ENCODE peak calls at places on chromosomes 4 and X, in nine cellular contexts. One of them, this sample, is unnamed.

GRCh38 chr4:123043013-123043412 is 120.6 kb upstream of the NUDT6 start:
- DNase-seq in endodermal cell: no peak
- DNase-seq in CD4-positive, alpha-beta memory T cell: no peak
- DNase-seq in EH: no peak
- DNase-seq in activated T-cell treated with anti-CD3 and anti-CD28 coated beads for 1 hour: no peak
- DNase-seq in CD8-positive, alpha-beta T cell: no peak
- DNase-seq in skeletal muscle cell: no peak
- DNase-seq in HEK293T: no peak
- DNase-seq in midbrain: no peak
- DNase-seq in this sample: no peak

GRCh38 chr4:186144180-186144579 is 39.7 kb downstream of the FAM149A start:
- DNase-seq in skeletal muscle cell: no peak
- DNase-seq in HEK293T: peak
- DNase-seq in EH: peak
- DNase-seq in endodermal cell: no peak
- DNase-seq in activated T-cell treated with anti-CD3 and anti-CD28 coated beads for 1 hour: no peak
- DNase-seq in midbrain: no peak
- DNase-seq in CD8-positive, alpha-beta T cell: no peak
- DNase-seq in CD4-positive, alpha-beta memory T cell: no peak
- DNase-seq in this sample: peak

GRCh38 chrX:96551320-96551872 is 133.2 kb upstream of the DIAPH2 start:
- DNase-seq in HEK293T: no peak
- DNase-seq in CD8-positive, alpha-beta T cell: no peak
- DNase-seq in endodermal cell: no peak
- DNase-seq in skeletal muscle cell: no peak
- DNase-seq in activated T-cell treated with anti-CD3 and anti-CD28 coated beads for 1 hour: no peak
- DNase-seq in CD4-positive, alpha-beta memory T cell: no peak
- DNase-seq in EH: no peak
- DNase-seq in midbrain: no peak
- DNase-seq in this sample: no peak

GRCh38 chr4:104490096-104490769 is 4.5 kb downstream of the CXXC4 start:
- DNase-seq in activated T-cell treated with anti-CD3 and anti-CD28 coated beads for 1 hour: no peak
- DNase-seq in EH: no peak
- DNase-seq in skeletal muscle cell: no peak
- DNase-seq in CD8-positive, alpha-beta T cell: no peak
- DNase-seq in midbrain: peak
- DNase-seq in CD4-positive, alpha-beta memory T cell: no peak
- DNase-seq in HEK293T: no peak
- DNase-seq in endodermal cell: peak
- DNase-seq in this sample: peak

GRCh38 chr4:76434901-76435688 is at the start of gene SHROOM3:
- DNase-seq in endodermal cell: peak
- DNase-seq in HEK293T: no peak
- DNase-seq in skeletal muscle cell: no peak
- DNase-seq in CD4-positive, alpha-beta memory T cell: no peak
- DNase-seq in activated T-cell treated with anti-CD3 and anti-CD28 coated beads for 1 hour: no peak
- DNase-seq in midbrain: no peak
- DNase-seq in CD8-positive, alpha-beta T cell: no peak
- DNase-seq in EH: peak
- DNase-seq in this sample: no peak

GRCh38 chrX:153765138-153766079 is 1.4 kb downstream of the PLXNB3 start:
- DNase-seq in activated T-cell treated with anti-CD3 and anti-CD28 coated beads for 1 hour: no peak
- DNase-seq in endodermal cell: peak
- DNase-seq in midbrain: peak
- DNase-seq in skeletal muscle cell: no peak
- DNase-seq in CD8-positive, alpha-beta T cell: peak
- DNase-seq in EH: peak
- DNase-seq in HEK293T: no peak
- DNase-seq in CD4-positive, alpha-beta memory T cell: no peak
- DNase-seq in this sample: no peak

GRCh38 chr4:1299301-1299860 is 9.7 kb downstream of the MAEA start:
- DNase-seq in EH: no peak
- DNase-seq in endodermal cell: no peak
- DNase-seq in CD8-positive, alpha-beta T cell: no peak
- DNase-seq in HEK293T: no peak
- DNase-seq in midbrain: no peak
- DNase-seq in CD4-positive, alpha-beta memory T cell: no peak
- DNase-seq in activated T-cell treated with anti-CD3 and anti-CD28 coated beads for 1 hour: no peak
- DNase-seq in skeletal muscle cell: no peak
- DNase-seq in this sample: no peak

GRCh38 chr4:5142726-5143125 is 91.4 kb downstream of the STK32B start:
- DNase-seq in midbrain: peak
- DNase-seq in skeletal muscle cell: no peak
- DNase-seq in CD4-positive, alpha-beta memory T cell: no peak
- DNase-seq in CD8-positive, alpha-beta T cell: no peak
- DNase-seq in endodermal cell: peak
- DNase-seq in activated T-cell treated with anti-CD3 and anti-CD28 coated beads for 1 hour: no peak
- DNase-seq in EH: peak
- DNase-seq in HEK293T: no peak
- DNase-seq in this sample: no peak

GRCh38 chrX:23292979-23293651 is 41.5 kb upstream of the PTCHD1 start:
- DNase-seq in skeletal muscle cell: peak
- DNase-seq in midbrain: no peak
- DNase-seq in activated T-cell treated with anti-CD3 and anti-CD28 coated beads for 1 hour: no peak
- DNase-seq in EH: no peak
- DNase-seq in HEK293T: no peak
- DNase-seq in CD8-positive, alpha-beta T cell: no peak
- DNase-seq in CD4-positive, alpha-beta memory T cell: no peak
- DNase-seq in endodermal cell: no peak
- DNase-seq in this sample: no peak

GRCh38 chrX:153924149-153924861 is 1.8 kb downstream of the ARHGAP4 start:
- DNase-seq in CD8-positive, alpha-beta T cell: peak
- DNase-seq in midbrain: peak
- DNase-seq in HEK293T: peak
- DNase-seq in skeletal muscle cell: no peak
- DNase-seq in CD4-positive, alpha-beta memory T cell: peak
- DNase-seq in activated T-cell treated with anti-CD3 and anti-CD28 coated beads for 1 hour: no peak
- DNase-seq in EH: peak
- DNase-seq in endodermal cell: no peak
- DNase-seq in this sample: peak

GRCh38 chr4:73507541-73507940 is 26.0 kb downstream of the AFM start:
- DNase-seq in endodermal cell: no peak
- DNase-seq in CD4-positive, alpha-beta memory T cell: no peak
- DNase-seq in CD8-positive, alpha-beta T cell: no peak
- DNase-seq in activated T-cell treated with anti-CD3 and anti-CD28 coated beads for 1 hour: no peak
- DNase-seq in HEK293T: no peak
- DNase-seq in skeletal muscle cell: no peak
- DNase-seq in EH: no peak
- DNase-seq in midbrain: no peak
- DNase-seq in this sample: no peak

GRCh38 chrX:153669174-153669890 is 4.3 kb downstream of the PNCK start:
- DNase-seq in HEK293T: peak
- DNase-seq in activated T-cell treated with anti-CD3 and anti-CD28 coated beads for 1 hour: peak
- DNase-seq in endodermal cell: peak
- DNase-seq in CD8-positive, alpha-beta T cell: peak
- DNase-seq in EH: peak
- DNase-seq in CD4-positive, alpha-beta memory T cell: peak
- DNase-seq in skeletal muscle cell: no peak
- DNase-seq in midbrain: no peak
- DNase-seq in this sample: no peak

GRCh38 chr4:128068927-128069326 is 7.8 kb downstream of the LARP1B start:
- DNase-seq in EH: peak
- DNase-seq in skeletal muscle cell: no peak
- DNase-seq in activated T-cell treated with anti-CD3 and anti-CD28 coated beads for 1 hour: no peak
- DNase-seq in HEK293T: peak
- DNase-seq in endodermal cell: peak
- DNase-seq in CD4-positive, alpha-beta memory T cell: no peak
- DNase-seq in midbrain: no peak
- DNase-seq in CD8-positive, alpha-beta T cell: no peak
- DNase-seq in this sample: no peak

GRCh38 chr4:137359691-137360315 is 172.5 kb downstream of the PCDH18 start:
- DNase-seq in skeletal muscle cell: no peak
- DNase-seq in CD8-positive, alpha-beta T cell: no peak
- DNase-seq in CD4-positive, alpha-beta memory T cell: no peak
- DNase-seq in endodermal cell: no peak
- DNase-seq in activated T-cell treated with anti-CD3 and anti-CD28 coated beads for 1 hour: no peak
- DNase-seq in midbrain: no peak
- DNase-seq in EH: peak
- DNase-seq in HEK293T: no peak
- DNase-seq in this sample: no peak

GRCh38 chr4:77310931-77311330 is 153.9 kb downstream of the CCNG2 start:
- DNase-seq in CD4-positive, alpha-beta memory T cell: no peak
- DNase-seq in endodermal cell: no peak
- DNase-seq in HEK293T: no peak
- DNase-seq in CD8-positive, alpha-beta T cell: no peak
- DNase-seq in EH: peak
- DNase-seq in activated T-cell treated with anti-CD3 and anti-CD28 coated beads for 1 hour: no peak
- DNase-seq in midbrain: no peak
- DNase-seq in skeletal muscle cell: no peak
- DNase-seq in this sample: no peak

GRCh38 chrX:72351606-72352338 is 46.1 kb upstream of the CITED1 start:
- DNase-seq in EH: peak
- DNase-seq in endodermal cell: no peak
- DNase-seq in CD8-positive, alpha-beta T cell: no peak
- DNase-seq in midbrain: no peak
- DNase-seq in skeletal muscle cell: no peak
- DNase-seq in HEK293T: no peak
- DNase-seq in activated T-cell treated with anti-CD3 and anti-CD28 coated beads for 1 hour: no peak
- DNase-seq in CD4-positive, alpha-beta memory T cell: no peak
- DNase-seq in this sample: no peak

GRCh38 chrX:41887691-41888090 is 35.7 kb downstream of the CASK start:
- DNase-seq in HEK293T: no peak
- DNase-seq in CD4-positive, alpha-beta memory T cell: no peak
- DNase-seq in midbrain: no peak
- DNase-seq in CD8-positive, alpha-beta T cell: no peak
- DNase-seq in endodermal cell: no peak
- DNase-seq in activated T-cell treated with anti-CD3 and anti-CD28 coated beads for 1 hour: no peak
- DNase-seq in EH: no peak
- DNase-seq in skeletal muscle cell: no peak
- DNase-seq in this sample: no peak

GRCh38 chrX:131703646-131704045 is 159.8 kb downstream of the OR13H1 start:
- DNase-seq in HEK293T: peak
- DNase-seq in endodermal cell: no peak
- DNase-seq in activated T-cell treated with anti-CD3 and anti-CD28 coated beads for 1 hour: no peak
- DNase-seq in CD8-positive, alpha-beta T cell: no peak
- DNase-seq in CD4-positive, alpha-beta memory T cell: no peak
- DNase-seq in skeletal muscle cell: no peak
- DNase-seq in EH: no peak
- DNase-seq in midbrain: no peak
- DNase-seq in this sample: no peak

GRCh38 chr4:174554329-174554728 is 32.0 kb upstream of the HPGD start:
- DNase-seq in HEK293T: no peak
- DNase-seq in CD8-positive, alpha-beta T cell: no peak
- DNase-seq in CD4-positive, alpha-beta memory T cell: no peak
- DNase-seq in skeletal muscle cell: no peak
- DNase-seq in activated T-cell treated with anti-CD3 and anti-CD28 coated beads for 1 hour: no peak
- DNase-seq in EH: no peak
- DNase-seq in midbrain: no peak
- DNase-seq in endodermal cell: no peak
- DNase-seq in this sample: no peak

GRCh38 chrX:46311581-46312120 is 233.6 kb downstream of the ZNF674 start:
- DNase-seq in skeletal muscle cell: no peak
- DNase-seq in HEK293T: no peak
- DNase-seq in activated T-cell treated with anti-CD3 and anti-CD28 coated beads for 1 hour: no peak
- DNase-seq in midbrain: no peak
- DNase-seq in EH: peak
- DNase-seq in CD4-positive, alpha-beta memory T cell: no peak
- DNase-seq in endodermal cell: no peak
- DNase-seq in CD8-positive, alpha-beta T cell: no peak
- DNase-seq in this sample: no peak

GRCh38 chr4:39565925-39566630 is 38.8 kb upstream of the UGDH start:
- DNase-seq in skeletal muscle cell: peak
- DNase-seq in endodermal cell: no peak
- DNase-seq in EH: peak
- DNase-seq in CD4-positive, alpha-beta memory T cell: no peak
- DNase-seq in activated T-cell treated with anti-CD3 and anti-CD28 coated beads for 1 hour: no peak
- DNase-seq in CD8-positive, alpha-beta T cell: no peak
- DNase-seq in midbrain: no peak
- DNase-seq in HEK293T: no peak
- DNase-seq in this sample: no peak

GRCh38 chr4:54929459-54929858 is 195.9 kb downstream of the KDR start:
- DNase-seq in CD4-positive, alpha-beta memory T cell: no peak
- DNase-seq in activated T-cell treated with anti-CD3 and anti-CD28 coated beads for 1 hour: no peak
- DNase-seq in HEK293T: no peak
- DNase-seq in skeletal muscle cell: no peak
- DNase-seq in EH: no peak
- DNase-seq in CD8-positive, alpha-beta T cell: no peak
- DNase-seq in midbrain: no peak
- DNase-seq in endodermal cell: no peak
- DNase-seq in this sample: no peak

GRCh38 chr4:43391084-43391483 is 498.6 kb downstream of the GRXCR1 start:
- DNase-seq in activated T-cell treated with anti-CD3 and anti-CD28 coated beads for 1 hour: no peak
- DNase-seq in EH: no peak
- DNase-seq in CD8-positive, alpha-beta T cell: no peak
- DNase-seq in endodermal cell: no peak
- DNase-seq in skeletal muscle cell: no peak
- DNase-seq in HEK293T: no peak
- DNase-seq in midbrain: no peak
- DNase-seq in CD4-positive, alpha-beta memory T cell: no peak
- DNase-seq in this sample: no peak

GRCh38 chrX:23811135-23811781 is 28.3 kb downstream of the SAT1 start:
- DNase-seq in EH: no peak
- DNase-seq in endodermal cell: no peak
- DNase-seq in midbrain: peak
- DNase-seq in CD4-positive, alpha-beta memory T cell: no peak
- DNase-seq in HEK293T: no peak
- DNase-seq in skeletal muscle cell: no peak
- DNase-seq in CD8-positive, alpha-beta T cell: no peak
- DNase-seq in activated T-cell treated with anti-CD3 and anti-CD28 coated beads for 1 hour: no peak
- DNase-seq in this sample: no peak

GRCh38 chrX:113157496-113157895 is 316.9 kb upstream of the AMOT start:
- DNase-seq in CD4-positive, alpha-beta memory T cell: no peak
- DNase-seq in skeletal muscle cell: no peak
- DNase-seq in endodermal cell: peak
- DNase-seq in EH: no peak
- DNase-seq in midbrain: no peak
- DNase-seq in CD8-positive, alpha-beta T cell: no peak
- DNase-seq in activated T-cell treated with anti-CD3 and anti-CD28 coated beads for 1 hour: no peak
- DNase-seq in HEK293T: peak
- DNase-seq in this sample: no peak

GRCh38 chr4:108322497-108322896 is 153.8 kb upstream of the LEF1 start:
- DNase-seq in skeletal muscle cell: no peak
- DNase-seq in activated T-cell treated with anti-CD3 and anti-CD28 coated beads for 1 hour: no peak
- DNase-seq in HEK293T: no peak
- DNase-seq in CD4-positive, alpha-beta memory T cell: no peak
- DNase-seq in midbrain: no peak
- DNase-seq in EH: no peak
- DNase-seq in CD8-positive, alpha-beta T cell: no peak
- DNase-seq in endodermal cell: no peak
- DNase-seq in this sample: no peak

GRCh38 chr4:73189274-73189810 is 69.3 kb downstream of the ANKRD17 start:
- DNase-seq in CD4-positive, alpha-beta memory T cell: no peak
- DNase-seq in CD8-positive, alpha-beta T cell: no peak
- DNase-seq in HEK293T: no peak
- DNase-seq in skeletal muscle cell: no peak
- DNase-seq in endodermal cell: no peak
- DNase-seq in activated T-cell treated with anti-CD3 and anti-CD28 coated beads for 1 hour: no peak
- DNase-seq in EH: no peak
- DNase-seq in midbrain: no peak
- DNase-seq in this sample: no peak

GRCh38 chr4:78552398-78553396 is 1.1 kb downstream of the ANXA3 start:
- DNase-seq in CD4-positive, alpha-beta memory T cell: no peak
- DNase-seq in midbrain: no peak
- DNase-seq in skeletal muscle cell: no peak
- DNase-seq in EH: no peak
- DNase-seq in activated T-cell treated with anti-CD3 and anti-CD28 coated beads for 1 hour: no peak
- DNase-seq in CD8-positive, alpha-beta T cell: no peak
- DNase-seq in HEK293T: peak
- DNase-seq in endodermal cell: peak
- DNase-seq in this sample: no peak

GRCh38 chr4:115054836-115055235 is 58.6 kb downstream of the NDST4 start:
- DNase-seq in midbrain: no peak
- DNase-seq in activated T-cell treated with anti-CD3 and anti-CD28 coated beads for 1 hour: no peak
- DNase-seq in EH: no peak
- DNase-seq in CD8-positive, alpha-beta T cell: no peak
- DNase-seq in CD4-positive, alpha-beta memory T cell: no peak
- DNase-seq in endodermal cell: no peak
- DNase-seq in HEK293T: no peak
- DNase-seq in skeletal muscle cell: no peak
- DNase-seq in this sample: no peak

GRCh38 chrX:103488332-103488731 is 31.0 kb downstream of the RAB40A start:
- DNase-seq in endodermal cell: no peak
- DNase-seq in activated T-cell treated with anti-CD3 and anti-CD28 coated beads for 1 hour: no peak
- DNase-seq in HEK293T: peak
- DNase-seq in skeletal muscle cell: no peak
- DNase-seq in EH: peak
- DNase-seq in CD4-positive, alpha-beta memory T cell: no peak
- DNase-seq in CD8-positive, alpha-beta T cell: no peak
- DNase-seq in midbrain: no peak
- DNase-seq in this sample: peak

GRCh38 chr4:36493240-36493639 is 211.8 kb downstream of the DTHD1 start:
- DNase-seq in HEK293T: no peak
- DNase-seq in midbrain: no peak
- DNase-seq in CD4-positive, alpha-beta memory T cell: no peak
- DNase-seq in activated T-cell treated with anti-CD3 and anti-CD28 coated beads for 1 hour: no peak
- DNase-seq in skeletal muscle cell: no peak
- DNase-seq in endodermal cell: no peak
- DNase-seq in EH: no peak
- DNase-seq in CD8-positive, alpha-beta T cell: no peak
- DNase-seq in this sample: no peak

This sample was measured in NCI-H2227 treated with DMSO at 0.1 percent for 48 hours.